ENCODE peak calls at places on chromosome 6, in six cellular contexts. T is uterus, D is left cardiac atrium, C is breast epithelium, V is fibroblast of lung, Z is T-helper 2 cell. W is an unnamed sample.

GRCh38 chr6:45741437-45742166 is 274.1 kb downstream of the CLIC5 start:
- DNase-seq in T (no peak), D (no peak), C (no peak), V (peak), Z (no peak), W (no peak)

GRCh38 chr6:35611235-35611634 is 77.5 kb downstream of the FKBP5 start:
- DNase-seq in T (no peak), D (no peak), C (no peak), V (peak), Z (peak), W (no peak)

GRCh38 chr6:142419071-142419470 is 117.3 kb downstream of the ADGRG6 start:
- DNase-seq in T (no peak), D (no peak), C (no peak), V (no peak), Z (no peak), W (no peak)

GRCh38 chr6:145075425-145075824 is 659.9 kb downstream of the EPM2A start:
- DNase-seq in T (no peak), D (no peak), C (no peak), V (no peak), Z (no peak), W (no peak)

GRCh38 chr6:72720464-72720863 is 98.6 kb downstream of the KCNQ5 start:
- DNase-seq in T (no peak), D (no peak), C (no peak), V (peak), Z (no peak), W (no peak)

GRCh38 chr6:85544776-85545175 is 48.9 kb downstream of the SNX14 start:
- DNase-seq in T (no peak), D (no peak), C (no peak), V (peak), Z (no peak), W (no peak)

GRCh38 chr6:455006-455585 is 63.5 kb downstream of the IRF4 start:
- DNase-seq in T (no peak), D (no peak), C (no peak), V (no peak), Z (no peak), W (no peak)

GRCh38 chr6:443621-444175 is 52.1 kb downstream of the IRF4 start:
- DNase-seq in T (no peak), D (no peak), C (no peak), V (no peak), Z (no peak), W (no peak)

GRCh38 chr6:159606786-159607185 is 86.3 kb downstream of the SOD2 start:
- DNase-seq in T (no peak), D (no peak), C (no peak), V (peak), Z (no peak), W (no peak)

GRCh38 chr6:90026216-90026615 is 131.9 kb downstream of the GJA10 start:
- DNase-seq in T (no peak), D (no peak), C (no peak), V (no peak), Z (no peak), W (no peak)

GRCh38 chr6:94196891-94197290 is 777.5 kb upstream of the EPHA7 start:
- DNase-seq in T (no peak), D (no peak), C (no peak), V (no peak), Z (no peak), W (no peak)

GRCh38 chr6:151723152-151723551 is 84.3 kb upstream of the ESR1 start:
- DNase-seq in T (no peak), D (no peak), C (no peak), V (no peak), Z (no peak), W (no peak)

GRCh38 chr6:149660028-149660427 is 11.5 kb upstream of the KATNA1 start:
- DNase-seq in T (no peak), D (no peak), C (no peak), V (no peak), Z (no peak), W (no peak)

GRCh38 chr6:148760143-148760505 is 13.3 kb downstream of the UST start:
- DNase-seq in T (no peak), D (no peak), C (no peak), V (no peak), Z (no peak), W (no peak)

GRCh38 chr6:15907914-15908518 is 220.9 kb upstream of the MYLIP start:
- DNase-seq in T (no peak), D (no peak), C (peak), V (no peak), Z (no peak), W (no peak)

GRCh38 chr6:3843379-3844096 is 5.6 kb upstream of the FAM50B start:
- DNase-seq in T (no peak), D (no peak), C (no peak), V (peak), Z (no peak), W (no peak)

GRCh38 chr6:66264376-66264775 is 557.4 kb upstream of the EYS start:
- DNase-seq in T (no peak), D (no peak), C (no peak), V (no peak), Z (no peak), W (no peak)

GRCh38 chr6:23446394-23447001 is 679.5 kb upstream of the NRSN1 start:
- DNase-seq in T (no peak), D (no peak), C (no peak), V (peak), Z (no peak), W (peak)

GRCh38 chr6:85995339-85996033 is 352.8 kb upstream of the SYNCRIP start:
- DNase-seq in T (no peak), D (no peak), C (no peak), V (no peak), Z (no peak), W (no peak)

GRCh38 chr6:118495639-118496296 is 52.3 kb upstream of the PLN start:
- DNase-seq in T (no peak), D (no peak), C (no peak), V (peak), Z (no peak), W (no peak)

GRCh38 chr6:137218473-137218916 is 690 bp downstream of the IFNGR1 start:
- DNase-seq in T (peak), D (no peak), C (no peak), V (peak), Z (peak), W (peak)

GRCh38 chr6:35698858-35699257 is 10.1 kb upstream of the FKBP5 start:
- DNase-seq in T (no peak), D (no peak), C (no peak), V (no peak), Z (no peak), W (no peak)

GRCh38 chr6:24743265-24743943 is 24.4 kb upstream of the C6orf62 start:
- DNase-seq in T (no peak), D (no peak), C (no peak), V (peak), Z (no peak), W (peak)

GRCh38 chr6:11869656-11870340 is 91.2 kb upstream of the ADTRP start:
- DNase-seq in T (no peak), D (peak), C (no peak), V (peak), Z (no peak), W (no peak)

GRCh38 chr6:26339612-26340011 is 25.4 kb upstream of the BTN3A2 start:
- DNase-seq in T (no peak), D (no peak), C (no peak), V (no peak), Z (no peak), W (no peak)